ENCODE peak calls at places on chromosomes 5 and 9, in four cellular contexts. B is GM12878, G is K562, P is HL-60. V is an unnamed sample.

GRCh38 chr5:143977891-143978448 is 166.0 kb downstream of the HMHB1 start:
- DNase-seq in P (no peak), B (no peak), G (no peak), V (no peak)

GRCh38 chr5:169149317-169149716 is 151.6 kb downstream of the SLIT3 start:
- DNase-seq in P (no peak), B (no peak), G (peak), V (no peak)

GRCh38 chr9:33924978-33925797 is 108.2 kb downstream of the UBE2R2 start:
- DNase-seq in B (no peak), G (peak), P (peak), V (peak)

GRCh38 chr5:109690456-109691247 is 925 bp downstream of the MAN2A1 start:
- DNase-seq in B (no peak), P (peak), G (peak), V (peak)

GRCh38 chr9:130985606-130986162 is 23.3 kb upstream of the LAMC3 start:
- DNase-seq in G (no peak), B (no peak), P (no peak), V (no peak)

GRCh38 chr9:18610956-18611355 is 137.0 kb downstream of the ADAMTSL1 start:
- DNase-seq in B (no peak), P (no peak), G (no peak), V (no peak)

GRCh38 chr5:96342581-96342980 is 90.5 kb downstream of the PCSK1 start:
- DNase-seq in P (no peak), B (no peak), G (no peak), V (no peak)

GRCh38 chr5:32601623-32602295 is 16.4 kb downstream of the SUB1 start:
- DNase-seq in P (no peak), B (no peak), G (no peak), V (no peak)

GRCh38 chr5:55022454-55022853 is 1.6 kb upstream of the GZMK start:
- DNase-seq in B (no peak), P (no peak), G (no peak), V (no peak)

GRCh38 chr9:105406369-105406768 is 41.5 kb upstream of the FSD1L start:
- DNase-seq in G (no peak), P (no peak), B (no peak), V (no peak)

GRCh38 chr9:69174645-69175487 is 789 bp downstream of the TJP2 start:
- DNase-seq in B (peak), P (peak), G (peak), V (peak)

GRCh38 chr9:86795047-86795437 is 152.3 kb downstream of the GAS1 start:
- DNase-seq in P (no peak), B (no peak), G (no peak), V (no peak)

GRCh38 chr5:6583049-6583880 is 49.6 kb downstream of the NSUN2 start:
- DNase-seq in G (peak), P (no peak), B (no peak), V (peak)

GRCh38 chr5:14428302-14429081 is 153.1 kb upstream of the OTULINL start:
- DNase-seq in B (no peak), G (no peak), P (no peak), V (no peak)

GRCh38 chr5:158154226-158155005 is 295.5 kb upstream of the CLINT1 start:
- DNase-seq in P (no peak), B (no peak), G (no peak), V (no peak)

GRCh38 chr5:6949230-6949629 is 236.0 kb downstream of the TENT4A start:
- DNase-seq in G (no peak), P (no peak), B (no peak), V (no peak)

GRCh38 chr9:26706223-26706622 is 186.4 kb downstream of the CAAP1 start:
- DNase-seq in P (no peak), G (no peak), B (no peak), V (no peak)

GRCh38 chr5:23996525-23996924 is 489.1 kb downstream of the PRDM9 start:
- DNase-seq in B (no peak), G (no peak), P (no peak), V (no peak)

GRCh38 chr5:133466551-133467324 is 145.6 kb downstream of the FSTL4 start:
- DNase-seq in P (no peak), B (no peak), G (no peak), V (no peak)

GRCh38 chr9:16870606-16871357 is at the start of gene BNC2:
- DNase-seq in G (no peak), P (peak), B (no peak), V (peak)

GRCh38 chr9:134135343-134136116 is at the start of gene WDR5:
- DNase-seq in G (peak), P (peak), B (peak), V (peak)

GRCh38 chr5:151651997-151652645 is 34.6 kb downstream of the SPARC start:
- DNase-seq in P (peak), B (no peak), G (peak), V (peak)

GRCh38 chr5:386432-387341 is 56.3 kb upstream of the EXOC3 start:
- DNase-seq in P (peak), G (no peak), B (no peak), V (no peak)

GRCh38 chr9:98180996-98181395 is 11.4 kb downstream of the CORO2A start:
- DNase-seq in G (no peak), B (no peak), P (no peak), V (no peak)

GRCh38 chr5:1493413-1493812 is 30.3 kb downstream of the LPCAT1 start:
- DNase-seq in G (no peak), P (no peak), B (no peak), V (no peak)

GRCh38 chr5:169416583-169417196 is 115.8 kb upstream of the SLIT3 start:
- DNase-seq in G (no peak), P (no peak), B (peak), V (no peak)

GRCh38 chr5:135645336-135645735 is 66.5 kb upstream of the CXCL14 start:
- DNase-seq in G (no peak), P (no peak), B (no peak), V (no peak)

GRCh38 chr9:133758228-133758627 is 20.1 kb upstream of the SARDH start:
- DNase-seq in B (no peak), P (no peak), G (no peak), V (no peak)

GRCh38 chr9:124045076-124045829 is 33.7 kb downstream of the LHX2 start:
- DNase-seq in G (no peak), P (peak), B (no peak), V (no peak)

GRCh38 chr9:110254500-110254899 is 1.8 kb downstream of the TXN start:
- DNase-seq in P (no peak), B (no peak), G (no peak), V (no peak)

GRCh38 chr5:177300236-177300880 is 3.2 kb downstream of the RAB24 start:
- DNase-seq in B (peak), P (peak), G (peak), V (no peak)
- TF ChIP-seq POLR2AphosphoS5 in B (peak), P (peak), G (no peak), V (peak)

GRCh38 chr5:35009657-35010056 is 38.1 kb downstream of the AGXT2 start:
- DNase-seq in G (no peak), B (no peak), P (no peak), V (no peak)
- TF ChIP-seq SPI1 in G (no peak), B (no peak), P (no peak), V (no peak)

GRCh38 chr5:125196479-125197183 is 450.2 kb upstream of the ZNF608 start:
- DNase-seq in G (no peak), B (no peak), P (no peak), V (no peak)
- TF ChIP-seq POLR2AphosphoS5 in G (no peak), B (no peak), P (no peak), V (no peak)

GRCh38 chr9:20684035-20684864 is at the start of gene FOCAD:
- DNase-seq in B (peak), P (peak), G (peak), V (peak)

GRCh38 chr9:20681467-20681866 is 2.6 kb upstream of the FOCAD start:
- DNase-seq in B (no peak), G (no peak), P (no peak), V (no peak)

GRCh38 chr9:20685769-20686168 is 1.7 kb downstream of the FOCAD start:
- DNase-seq in G (no peak), B (no peak), P (no peak), V (no peak)

GRCh38 chr9:20683351-20684034 is 566 bp upstream of the FOCAD start:
- DNase-seq in P (peak), B (no peak), G (peak), V (peak)

DNA sequence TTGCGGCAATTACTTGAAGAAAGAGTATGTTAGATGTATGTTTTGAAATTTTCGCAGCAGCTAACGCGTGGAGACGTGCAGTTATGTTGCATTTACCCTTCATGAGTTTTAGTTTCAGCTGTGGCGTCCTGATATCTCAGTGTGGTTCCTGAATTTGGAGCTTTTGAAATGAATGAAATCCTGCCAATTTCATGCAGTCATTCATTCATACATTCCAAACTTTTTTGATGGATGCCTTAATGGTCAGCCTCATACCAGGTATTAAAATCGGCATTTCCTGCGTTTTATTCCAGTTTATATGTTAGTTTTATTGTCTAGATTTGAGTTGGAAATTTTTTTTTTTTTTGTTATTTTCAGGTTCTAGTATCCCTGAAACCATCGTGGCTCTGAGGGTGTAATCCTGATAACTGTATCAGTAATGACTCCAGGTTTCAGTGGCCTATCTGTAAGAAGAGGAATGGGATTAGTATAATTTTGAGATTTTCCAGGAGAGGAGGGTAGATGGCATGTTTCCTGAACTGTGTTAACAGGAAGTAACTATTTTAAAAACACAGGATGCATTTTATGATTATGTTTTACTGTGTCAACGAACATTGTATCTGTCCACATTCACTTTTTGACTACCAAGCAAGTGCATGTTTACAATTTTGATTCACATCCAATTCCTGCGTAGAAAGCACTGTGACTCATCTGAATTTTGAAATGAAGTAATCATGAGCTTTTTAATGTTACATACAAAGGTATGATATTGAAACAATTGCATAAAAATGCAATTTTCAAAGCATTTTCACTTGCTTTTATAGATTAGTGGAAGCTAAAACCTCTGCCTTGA is 1.0 kb downstream of the FOCAD start:
- DNase-seq in G (no peak), B (no peak), P (no peak), V (no peak)
- TF ChIP-seq SPI1 in G (no peak), B (no peak), P (no peak), V (no peak)

DNA sequence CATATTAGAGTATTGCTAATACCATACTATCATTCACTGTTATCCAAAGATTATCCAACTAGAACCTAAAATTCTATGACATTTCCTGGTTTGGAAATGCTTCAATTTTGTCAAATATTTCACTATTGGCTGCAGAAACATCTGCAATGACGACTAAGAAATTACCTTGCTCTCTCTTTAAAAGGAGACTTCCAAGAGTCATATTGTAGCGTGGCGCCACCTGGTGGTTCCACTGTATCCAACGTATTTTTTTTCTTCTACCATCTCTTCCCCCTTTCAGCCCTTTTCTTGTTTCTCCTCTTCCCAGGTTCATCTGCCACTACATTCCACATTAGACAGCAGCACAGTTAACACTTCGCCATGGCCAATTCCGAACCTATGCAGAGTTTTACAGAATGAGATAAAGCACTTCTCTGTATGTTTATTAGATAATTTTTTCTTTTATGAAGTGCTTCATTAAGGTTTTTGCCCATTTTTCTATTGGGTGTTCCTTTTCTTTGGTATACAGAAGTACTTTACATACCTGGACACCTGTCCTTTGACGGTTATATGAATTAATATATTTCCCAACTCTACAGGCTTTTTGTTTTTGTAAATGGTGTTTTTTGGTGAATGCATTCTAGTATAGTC is 153.5 kb downstream of the CDC42SE2 start:
- DNase-seq in G (peak), P (peak), B (peak), V (peak)
- TF ChIP-seq POLR2AphosphoS5 in G (no peak), P (no peak), B (no peak), V (no peak)

DNA sequence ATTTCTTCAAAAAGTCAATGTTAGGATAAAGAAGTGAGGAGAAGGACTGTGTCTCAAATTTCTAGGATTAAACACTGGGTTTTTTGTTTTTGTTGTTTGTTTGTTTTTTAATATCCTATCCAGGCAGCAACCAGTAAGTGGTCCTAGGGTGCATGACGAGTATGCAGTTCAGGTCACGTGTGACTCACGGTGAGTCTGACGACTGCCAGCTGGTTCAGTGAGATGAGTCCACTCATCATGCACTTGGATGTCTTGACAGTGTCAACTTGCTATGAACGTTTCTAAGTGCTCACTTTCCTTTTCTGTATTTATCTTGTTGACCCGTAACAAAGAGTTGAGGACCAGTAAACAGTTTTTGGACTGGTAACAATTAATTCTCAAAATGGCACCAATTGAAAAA is 32.7 kb downstream of the ATG10 start:
- DNase-seq in G (no peak), P (no peak), B (no peak), V (no peak)
- TF ChIP-seq SPI1 in G (no peak), P (no peak), B (no peak), V (no peak)

GRCh38 chr9:136326061-136326776 is 1.1 kb upstream of the GPSM1 start:
- DNase-seq in P (no peak), B (no peak), G (no peak), V (no peak)

GRCh38 chr9:136322756-136323330 is 4.5 kb upstream of the GPSM1 start:
- DNase-seq in G (no peak), P (no peak), B (no peak), V (no peak)

GRCh38 chr9:136325354-136325753 is 2.0 kb upstream of the GPSM1 start:
- DNase-seq in P (no peak), B (no peak), G (no peak), V (no peak)

GRCh38 chr9:136323420-136323819 is 3.9 kb upstream of the GPSM1 start:
- DNase-seq in P (no peak), G (no peak), B (no peak), V (no peak)

DNA sequence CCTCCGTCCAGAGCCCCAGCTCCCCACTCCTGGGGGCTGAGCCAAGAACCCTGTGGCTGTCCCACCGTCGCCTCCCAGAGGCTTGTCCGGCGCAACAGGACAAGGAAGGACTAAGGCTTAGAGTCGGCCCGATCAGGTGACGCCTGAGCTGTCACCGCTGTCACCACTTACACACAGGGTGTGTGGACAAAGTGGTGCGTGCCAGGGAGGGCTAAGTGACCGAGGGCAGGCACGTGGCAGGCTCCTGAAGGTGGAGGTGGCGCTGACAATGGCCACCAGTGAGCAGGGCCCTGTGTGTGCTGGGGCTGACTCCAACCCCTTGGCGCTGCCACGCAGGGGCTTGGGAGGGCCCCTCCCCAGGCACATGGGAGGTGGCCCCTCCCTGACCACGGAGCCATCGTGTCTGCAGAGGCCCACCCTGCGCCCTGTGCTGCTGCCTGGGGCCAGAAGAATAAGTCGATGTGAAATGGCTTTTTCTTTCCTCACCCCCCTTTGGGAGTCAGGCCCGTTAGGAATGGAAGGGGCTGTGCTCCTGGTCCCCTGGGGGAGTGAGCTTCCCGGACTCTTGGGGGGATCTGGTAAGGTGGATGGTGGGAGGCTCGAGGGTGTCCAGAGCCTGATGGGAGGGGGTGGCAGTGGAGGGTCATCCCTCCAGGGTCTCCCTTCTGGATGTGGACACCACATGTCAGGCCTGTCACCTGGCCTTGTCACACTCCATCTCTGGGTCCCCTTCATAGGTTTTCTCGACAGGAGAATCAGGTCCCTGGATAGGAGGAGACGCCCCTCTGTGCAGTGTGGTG is 2.6 kb upstream of the GPSM1 start:
- DNase-seq in G (peak), P (no peak), B (no peak), V (no peak)
- TF ChIP-seq POLR2AphosphoS5 in G (no peak), P (no peak), B (no peak), V (no peak)